ENCODE peak calls at places on chromosomes 16 and 17, in ten cellular contexts. One of them, this sample, is unnamed.

GRCh38 chr17:38587956-38588771 is 17.6 kb downstream of the SRCIN1 start:
- DNase-seq in AG09319: no peak
- DNase-seq in breast epithelium: no peak
- DNase-seq in body of pancreas: no peak
- DNase-seq in Peyer's patch: no peak
- DNase-seq in testis: no peak
- DNase-seq in transverse colon: no peak
- DNase-seq in heart right ventricle: no peak
- DNase-seq in BE2C: peak; percentile 41
- DNase-seq in tibial artery: no peak
- DNase-seq in this sample: no peak

GRCh38 chr16:70662991-70663523 is 16.7 kb downstream of the IL34 start:
- DNase-seq in heart right ventricle: no peak
- DNase-seq in testis: no peak
- DNase-seq in Peyer's patch: no peak
- DNase-seq in body of pancreas: no peak
- DNase-seq in BE2C: peak; percentile 23
- DNase-seq in tibial artery: no peak
- DNase-seq in AG09319: no peak
- DNase-seq in breast epithelium: no peak
- DNase-seq in transverse colon: no peak
- DNase-seq in this sample: no peak

GRCh38 chr17:31690118-31690517 is 168.9 kb downstream of the COPRS start:
- DNase-seq in body of pancreas: no peak
- DNase-seq in BE2C: no peak
- DNase-seq in testis: no peak
- DNase-seq in Peyer's patch: no peak
- DNase-seq in breast epithelium: no peak
- DNase-seq in tibial artery: no peak
- DNase-seq in AG09319: no peak
- DNase-seq in heart right ventricle: no peak
- DNase-seq in transverse colon: no peak
- DNase-seq in this sample: peak; percentile 47

GRCh38 chr16:9075299-9076071 is 16.0 kb upstream of the HAPSTR1 start:
- DNase-seq in BE2C: no peak
- DNase-seq in Peyer's patch: no peak
- DNase-seq in transverse colon: no peak
- DNase-seq in breast epithelium: no peak
- DNase-seq in tibial artery: no peak
- DNase-seq in AG09319: no peak
- DNase-seq in body of pancreas: no peak
- DNase-seq in heart right ventricle: no peak
- DNase-seq in testis: no peak
- DNase-seq in this sample: no peak

GRCh38 chr16:10065014-10065413 is 117.2 kb downstream of the GRIN2A start:
- DNase-seq in AG09319: no peak
- DNase-seq in breast epithelium: no peak
- DNase-seq in testis: no peak
- DNase-seq in transverse colon: no peak
- DNase-seq in body of pancreas: no peak
- DNase-seq in BE2C: no peak
- DNase-seq in Peyer's patch: no peak
- DNase-seq in tibial artery: no peak
- DNase-seq in heart right ventricle: no peak
- DNase-seq in this sample: no peak

GRCh38 chr17:18037482-18037881 is 1.5 kb downstream of the ATPAF2 start:
- DNase-seq in testis: no peak
- DNase-seq in transverse colon: no peak
- DNase-seq in breast epithelium: no peak
- DNase-seq in body of pancreas: no peak
- DNase-seq in heart right ventricle: no peak
- DNase-seq in tibial artery: peak; percentile 15
- DNase-seq in BE2C: no peak
- DNase-seq in Peyer's patch: no peak
- DNase-seq in AG09319: no peak
- DNase-seq in this sample: no peak

GRCh38 chr17:3961564-3962047 is 2.6 kb downstream of the ATP2A3 start:
- DNase-seq in Peyer's patch: peak; percentile 90
- DNase-seq in AG09319: no peak
- DNase-seq in transverse colon: peak; percentile 81
- DNase-seq in tibial artery: no peak
- DNase-seq in breast epithelium: no peak
- DNase-seq in heart right ventricle: no peak
- DNase-seq in testis: no peak
- DNase-seq in body of pancreas: no peak
- DNase-seq in BE2C: no peak
- DNase-seq in this sample: no peak

GRCh38 chr17:69501591-69502468 is 87.3 kb downstream of the MAP2K6 start:
- DNase-seq in testis: peak; percentile 32
- DNase-seq in body of pancreas: peak; percentile 55
- DNase-seq in transverse colon: peak; percentile 47
- DNase-seq in Peyer's patch: no peak
- DNase-seq in heart right ventricle: peak; percentile 22
- DNase-seq in tibial artery: no peak
- DNase-seq in BE2C: no peak
- DNase-seq in breast epithelium: peak; percentile 49
- DNase-seq in AG09319: peak; percentile 79
- DNase-seq in this sample: peak; percentile 93

GRCh38 chr16:28982418-28982817 is 2.4 kb upstream of the LAT start:
- DNase-seq in AG09319: no peak
- DNase-seq in Peyer's patch: no peak
- DNase-seq in testis: no peak
- DNase-seq in breast epithelium: no peak
- DNase-seq in heart right ventricle: no peak
- DNase-seq in transverse colon: no peak
- DNase-seq in tibial artery: no peak
- DNase-seq in BE2C: no peak
- DNase-seq in body of pancreas: no peak
- DNase-seq in this sample: no peak

DNA sequence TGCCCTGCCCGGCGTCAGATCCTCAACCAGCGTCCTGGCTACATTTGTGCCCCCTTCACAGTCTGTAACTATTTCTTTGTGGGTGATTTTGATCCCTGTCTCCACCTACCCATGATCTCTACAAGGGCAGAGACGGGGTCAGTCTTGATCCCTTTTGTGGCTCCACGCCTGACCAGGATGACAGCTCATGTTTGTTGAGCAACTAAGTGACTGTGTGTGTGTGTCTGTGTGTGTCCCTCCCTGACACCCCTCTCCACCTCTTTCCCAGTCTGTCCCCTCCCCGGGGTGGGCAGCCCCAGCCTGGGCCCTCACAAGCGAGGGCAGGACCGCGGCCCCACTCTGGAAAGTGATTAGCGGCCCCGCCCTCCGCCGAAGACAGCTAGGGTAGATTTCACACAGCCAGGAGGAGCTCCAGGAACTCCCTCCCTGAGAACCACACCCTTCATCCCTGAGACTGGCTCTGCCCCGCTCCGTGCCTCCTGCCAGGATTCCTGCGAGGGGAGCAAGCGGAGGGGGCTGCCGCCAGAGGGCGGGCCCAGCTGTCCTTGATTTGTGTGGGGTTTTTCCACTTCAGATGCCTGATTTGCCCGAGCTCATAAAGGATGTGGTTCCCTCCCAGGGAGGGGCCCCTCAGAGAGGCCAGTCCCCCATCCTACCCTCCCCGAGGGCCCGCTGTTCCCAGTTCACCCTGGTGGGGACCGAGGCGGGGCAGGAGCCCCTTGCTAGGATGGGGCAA is 5.3 kb upstream of the HS3ST6 start:
- DNase-seq in transverse colon: peak; percentile 66
- DNase-seq in AG09319: peak; percentile 43
- DNase-seq in testis: no peak
- DNase-seq in BE2C: peak; percentile 60
- DNase-seq in heart right ventricle: no peak
- DNase-seq in Peyer's patch: no peak
- DNase-seq in breast epithelium: no peak
- DNase-seq in body of pancreas: no peak
- DNase-seq in tibial artery: no peak
- DNase-seq in this sample: peak; percentile 26
- TF ChIP-seq CTCF in transverse colon: peak; percentile 23
- TF ChIP-seq CTCF in AG09319: peak; percentile 18
- TF ChIP-seq CTCF in testis: no peak
- TF ChIP-seq CTCF in BE2C: peak; percentile 43
- TF ChIP-seq CTCF in heart right ventricle: peak; percentile 9
- TF ChIP-seq CTCF in Peyer's patch: peak; percentile 9
- TF ChIP-seq CTCF in breast epithelium: no peak
- TF ChIP-seq CTCF in body of pancreas: no peak
- TF ChIP-seq CTCF in tibial artery: no peak
- TF ChIP-seq CTCF in this sample: peak; percentile 52

GRCh38 chr17:29253037-29253436 is 6.4 kb downstream of the CRYBA1 start:
- DNase-seq in transverse colon: no peak
- DNase-seq in breast epithelium: no peak
- DNase-seq in testis: no peak
- DNase-seq in tibial artery: no peak
- DNase-seq in body of pancreas: no peak
- DNase-seq in BE2C: no peak
- DNase-seq in AG09319: no peak
- DNase-seq in heart right ventricle: no peak
- DNase-seq in Peyer's patch: no peak
- DNase-seq in this sample: no peak
- TF ChIP-seq CTCF in transverse colon: no peak
- TF ChIP-seq CTCF in breast epithelium: no peak
- TF ChIP-seq CTCF in testis: no peak
- TF ChIP-seq CTCF in tibial artery: no peak
- TF ChIP-seq CTCF in body of pancreas: no peak
- TF ChIP-seq CTCF in BE2C: no peak
- TF ChIP-seq CTCF in AG09319: no peak
- TF ChIP-seq CTCF in heart right ventricle: no peak
- TF ChIP-seq CTCF in Peyer's patch: no peak
- TF ChIP-seq CTCF in this sample: no peak

GRCh38 chr16:48318630-48319029 is 66.6 kb downstream of the SIAH1 start:
- DNase-seq in transverse colon: peak; percentile 10
- DNase-seq in body of pancreas: no peak
- DNase-seq in breast epithelium: no peak
- DNase-seq in Peyer's patch: peak; percentile 31
- DNase-seq in heart right ventricle: peak; percentile 74
- DNase-seq in BE2C: no peak
- DNase-seq in AG09319: no peak
- DNase-seq in tibial artery: no peak
- DNase-seq in testis: no peak
- DNase-seq in this sample: peak; percentile 83

GRCh38 chr16:48321307-48322036 is 63.7 kb downstream of the SIAH1 start:
- DNase-seq in tibial artery: no peak
- DNase-seq in AG09319: no peak
- DNase-seq in breast epithelium: no peak
- DNase-seq in heart right ventricle: no peak
- DNase-seq in transverse colon: no peak
- DNase-seq in testis: no peak
- DNase-seq in Peyer's patch: no peak
- DNase-seq in body of pancreas: no peak
- DNase-seq in BE2C: no peak
- DNase-seq in this sample: peak; percentile 58

DNA sequence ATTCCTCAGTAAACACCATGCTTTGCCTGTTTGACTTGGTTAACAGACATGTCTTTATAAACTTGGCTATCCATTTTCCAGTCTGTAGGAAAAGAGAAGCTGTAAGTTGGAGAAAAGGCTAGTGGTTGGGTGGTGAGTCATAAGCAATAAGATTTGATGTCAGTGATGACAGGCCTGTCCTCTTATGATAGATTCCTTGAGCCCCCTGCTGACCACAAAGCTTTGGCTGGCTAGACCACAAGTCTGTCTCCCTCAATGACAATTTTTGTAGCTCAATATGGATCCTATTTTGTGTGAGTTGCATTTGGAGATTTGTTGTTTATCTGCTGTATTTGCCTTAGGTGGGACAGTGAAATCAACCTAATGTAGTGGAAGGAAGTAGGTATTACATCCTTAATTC is 67.6 kb downstream of the SIAH1 start:
- DNase-seq in tibial artery: no peak
- DNase-seq in breast epithelium: no peak
- DNase-seq in AG09319: no peak
- DNase-seq in Peyer's patch: no peak
- DNase-seq in body of pancreas: no peak
- DNase-seq in testis: no peak
- DNase-seq in BE2C: no peak
- DNase-seq in transverse colon: no peak
- DNase-seq in heart right ventricle: no peak
- DNase-seq in this sample: peak; percentile 87
- TF ChIP-seq CTCF in tibial artery: no peak
- TF ChIP-seq CTCF in breast epithelium: no peak
- TF ChIP-seq CTCF in AG09319: no peak
- TF ChIP-seq CTCF in Peyer's patch: no peak
- TF ChIP-seq CTCF in body of pancreas: no peak
- TF ChIP-seq CTCF in testis: no peak
- TF ChIP-seq CTCF in BE2C: no peak
- TF ChIP-seq CTCF in transverse colon: no peak
- TF ChIP-seq CTCF in heart right ventricle: no peak
- TF ChIP-seq CTCF in this sample: peak; percentile 28

GRCh38 chr16:12147681-12148479 is 171.3 kb downstream of the SNX29 start:
- DNase-seq in testis: no peak
- DNase-seq in AG09319: no peak
- DNase-seq in tibial artery: no peak
- DNase-seq in transverse colon: no peak
- DNase-seq in body of pancreas: no peak
- DNase-seq in Peyer's patch: no peak
- DNase-seq in BE2C: no peak
- DNase-seq in heart right ventricle: peak; percentile 25
- DNase-seq in breast epithelium: no peak
- DNase-seq in this sample: no peak
- TF ChIP-seq CTCF in testis: no peak
- TF ChIP-seq CTCF in AG09319: no peak
- TF ChIP-seq CTCF in tibial artery: no peak
- TF ChIP-seq CTCF in transverse colon: no peak
- TF ChIP-seq CTCF in body of pancreas: no peak
- TF ChIP-seq CTCF in Peyer's patch: no peak
- TF ChIP-seq CTCF in BE2C: no peak
- TF ChIP-seq CTCF in heart right ventricle: peak; percentile 29
- TF ChIP-seq CTCF in breast epithelium: no peak
- TF ChIP-seq CTCF in this sample: no peak

DNA sequence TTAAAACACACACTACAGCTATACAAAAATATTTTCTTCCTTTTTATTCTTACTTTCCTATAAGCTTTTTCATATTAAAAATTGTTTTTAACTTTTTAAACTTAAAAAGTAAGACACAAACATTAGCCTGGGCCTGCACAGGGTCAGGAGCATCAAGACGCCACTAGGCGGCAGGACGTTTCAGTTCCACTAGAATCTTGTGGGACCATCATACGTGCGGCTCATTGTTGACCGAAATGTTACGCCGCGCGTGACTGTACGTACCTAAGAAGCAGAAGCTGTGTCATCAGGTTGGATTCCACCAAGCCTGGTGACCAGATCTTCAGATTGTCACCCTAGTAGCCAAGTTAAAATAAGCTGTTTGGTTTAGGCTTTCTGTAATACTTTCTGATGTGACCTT is 47.1 kb downstream of the USP10 start:
- DNase-seq in testis: no peak
- DNase-seq in heart right ventricle: no peak
- DNase-seq in AG09319: no peak
- DNase-seq in body of pancreas: no peak
- DNase-seq in Peyer's patch: no peak
- DNase-seq in tibial artery: no peak
- DNase-seq in BE2C: no peak
- DNase-seq in transverse colon: no peak
- DNase-seq in breast epithelium: no peak
- DNase-seq in this sample: no peak
- TF ChIP-seq CTCF in testis: peak; percentile 25
- TF ChIP-seq CTCF in heart right ventricle: peak; percentile 23
- TF ChIP-seq CTCF in AG09319: peak; percentile 22
- TF ChIP-seq CTCF in body of pancreas: no peak
- TF ChIP-seq CTCF in Peyer's patch: no peak
- TF ChIP-seq CTCF in tibial artery: no peak
- TF ChIP-seq CTCF in BE2C: peak; percentile 54
- TF ChIP-seq CTCF in transverse colon: no peak
- TF ChIP-seq CTCF in breast epithelium: no peak
- TF ChIP-seq CTCF in this sample: peak; percentile 58

GRCh38 chr17:9982159-9982558 is 77.1 kb upstream of the RCVRN start:
- DNase-seq in breast epithelium: no peak
- DNase-seq in tibial artery: no peak
- DNase-seq in AG09319: no peak
- DNase-seq in BE2C: no peak
- DNase-seq in testis: no peak
- DNase-seq in transverse colon: peak; percentile 15
- DNase-seq in Peyer's patch: no peak
- DNase-seq in body of pancreas: no peak
- DNase-seq in heart right ventricle: no peak
- DNase-seq in this sample: peak; percentile 13
- TF ChIP-seq CTCF in breast epithelium: no peak
- TF ChIP-seq CTCF in tibial artery: no peak
- TF ChIP-seq CTCF in AG09319: peak; percentile 2
- TF ChIP-seq CTCF in BE2C: no peak
- TF ChIP-seq CTCF in testis: peak; percentile 1
- TF ChIP-seq CTCF in transverse colon: no peak
- TF ChIP-seq CTCF in Peyer's patch: no peak
- TF ChIP-seq CTCF in body of pancreas: no peak
- TF ChIP-seq CTCF in heart right ventricle: peak; percentile 14
- TF ChIP-seq CTCF in this sample: peak; percentile 42